ENCODE peak calls at places on chromosomes 1 and 21, in four cellular contexts. O, H, M and N are unnamed samples.

GRCh38 chr1:63877021-63877767 is 103.4 kb downstream of the ROR1 start:
- DNase-seq in O (no peak), H (no peak), M (no peak), N (no peak)

GRCh38 chr1:183600136-183600535 is 9.9 kb upstream of the NCF2 start:
- DNase-seq in O (peak; percentile 52), H (no peak), M (no peak), N (no peak)

GRCh38 chr1:22376976-22377375 is 74.7 kb upstream of the ZBTB40 start:
- DNase-seq in O (no peak), H (no peak), M (no peak), N (no peak)

GRCh38 chr1:6350416-6351088 is 43.0 kb downstream of the ACOT7 start:
- DNase-seq in O (no peak), H (no peak), M (no peak), N (no peak)

GRCh38 chr1:204070895-204071294 is 2.0 kb upstream of the SOX13 start:
- DNase-seq in O (no peak), H (no peak), M (no peak), N (no peak)

GRCh38 chr1:16612332-16613172 is 812 bp downstream of the NBPF1 start:
- DNase-seq in O (peak; percentile 64), H (peak; percentile 86), M (peak; percentile 39), N (peak; percentile 69)

GRCh38 chr1:160205242-160205973 is at the start of gene PEA15:
- DNase-seq in O (no peak), H (peak; percentile 82), M (peak; percentile 76), N (no peak)

GRCh38 chr1:33094971-33095604 is 14.1 kb downstream of the AZIN2 start:
- DNase-seq in O (peak; percentile 39), H (peak; percentile 74), M (peak; percentile 41), N (peak; percentile 33)

GRCh38 chr21:41112740-41113692 is 54.9 kb upstream of the BACE2 start:
- DNase-seq in O (peak; percentile 52), H (peak; percentile 82), M (no peak), N (no peak)

GRCh38 chr1:174160109-174160473 is 771 bp downstream of the RABGAP1L start:
- DNase-seq in O (no peak), H (no peak), M (peak; percentile 44), N (no peak)

GRCh38 chr1:54499097-54500029 is 48.7 kb upstream of the ACOT11 start:
- DNase-seq in O (no peak), H (peak; percentile 90), M (peak; percentile 23), N (peak; percentile 57)

GRCh38 chr1:234270103-234270502 is 103.2 kb upstream of the COA6 start:
- DNase-seq in O (no peak), H (no peak), M (no peak), N (no peak)

GRCh38 chr1:226530591-226530990 is 18.0 kb upstream of the STUM start:
- DNase-seq in O (no peak), H (no peak), M (no peak), N (no peak)